ENCODE peak calls at places on chromosomes 2 and 18, in seven cellular contexts. G is AG10803, C is HFFc6, D is activated T-helper 1 cell treated with Interleukin-2 at 50 U/mL for 16 hours, V is HTR-8/SVneo, Q is lower lobe of right lung, B is fibroblast of lung. O is an unnamed sample.

GRCh38 chr2:162449471-162449870 is 105.5 kb downstream of the GCA start:
- DNase-seq in Q (no peak), B (peak), D (no peak), V (no peak), C (no peak), G (no peak), O (no peak)

GRCh38 chr2:238127165-238128060 is 11.1 kb upstream of the KLHL30 start:
- DNase-seq in V (no peak), G (peak), C (peak), D (no peak), Q (peak), B (peak), O (peak)

GRCh38 chr2:225930687-225931086 is 531.2 kb downstream of the NYAP2 start:
- DNase-seq in C (no peak), D (no peak), G (no peak), Q (no peak), V (peak), B (no peak), O (no peak)

GRCh38 chr18:8801263-8801901 is 96.0 kb downstream of the MTCL1 start:
- DNase-seq in D (no peak), Q (no peak), C (peak), V (peak), G (peak), B (peak), O (no peak)

GRCh38 chr2:63926800-63927199 is 85.1 kb downstream of the UGP2 start:
- DNase-seq in Q (no peak), B (no peak), V (no peak), D (no peak), C (no peak), G (no peak), O (peak)

GRCh38 chr2:68905116-68905515 is 33.9 kb upstream of the BMP10 start:
- DNase-seq in B (peak), D (no peak), Q (no peak), V (no peak), G (no peak), C (no peak), O (no peak)

GRCh38 chr18:21452808-21453511 is 147.5 kb downstream of the ESCO1 start:
- DNase-seq in Q (no peak), B (no peak), G (peak), C (peak), D (no peak), V (no peak), O (no peak)

GRCh38 chr2:118763797-118764196 is 83.7 kb downstream of the EN1 start:
- DNase-seq in Q (no peak), B (peak), D (no peak), C (no peak), G (peak), V (no peak), O (peak)

GRCh38 chr18:28178720-28179119 is 1.8 kb upstream of the CDH2 start:
- DNase-seq in G (peak), C (peak), Q (no peak), D (no peak), B (peak), V (peak), O (peak)